ENCODE peak calls at places on chromosomes 13 and 19, in seven cellular contexts. B, Q, X, E, R, A and W are unnamed samples.

GRCh38 chr19:12913011-12913561 is 6.0 kb downstream of the SYCE2 start:
- DNase-seq in B (peak; percentile 85), Q (no peak), X (peak; percentile 89), E (peak; percentile 90), R (peak; percentile 65), A (peak; percentile 6), W (no peak)

GRCh38 chr13:65656740-65657329 is 1573.3 kb downstream of the PCDH9 start:
- DNase-seq in B (no peak), Q (no peak), X (no peak), E (no peak), R (no peak), A (peak; percentile 25), W (no peak)

GRCh38 chr13:84843368-84843767 is 955.9 kb downstream of the SLITRK6 start:
- DNase-seq in B (no peak), Q (no peak), X (no peak), E (no peak), R (no peak), A (no peak), W (no peak)

GRCh38 chr19:21398851-21399250 is 1.9 kb downstream of the ZNF493 start:
- DNase-seq in B (no peak), Q (no peak), X (no peak), E (no peak), R (no peak), A (no peak), W (no peak)

GRCh38 chr13:77325371-77325941 is 1.4 kb downstream of the MYCBP2 start:
- DNase-seq in B (no peak), Q (no peak), X (no peak), E (no peak), R (no peak), A (peak; percentile 43), W (no peak)

GRCh38 chr19:6891761-6892385 is 4.5 kb downstream of the ADGRE1 start:
- DNase-seq in B (no peak), Q (no peak), X (no peak), E (no peak), R (no peak), A (no peak), W (no peak)

GRCh38 chr19:1478934-1479707 is at the start of gene C19orf25:
- DNase-seq in B (peak; percentile 96), Q (peak; percentile 86), X (peak; percentile 99), E (peak; percentile 95), R (peak; percentile 94), A (peak; percentile 93), W (peak; percentile 71)

GRCh38 chr13:48741377-48741776 is 87.6 kb downstream of the CYSLTR2 start:
- DNase-seq in B (no peak), Q (no peak), X (no peak), E (no peak), R (no peak), A (peak; percentile 66), W (no peak)

GRCh38 chr19:18300930-18301717 is 19.7 kb upstream of the JUND start:
- DNase-seq in B (peak; percentile 92), Q (no peak), X (peak; percentile 97), E (no peak), R (peak; percentile 86), A (peak; percentile 80), W (no peak)

GRCh38 chr13:30038884-30039283 is 188.5 kb upstream of the UBL3 start:
- DNase-seq in B (no peak), Q (no peak), X (no peak), E (no peak), R (no peak), A (no peak), W (no peak)

GRCh38 chr13:98199480-98199879 is 22.4 kb upstream of the RNF113B start:
- DNase-seq in B (no peak), Q (no peak), X (no peak), E (no peak), R (no peak), A (peak; percentile 80), W (no peak)

GRCh38 chr19:7970716-7971448 is 27.4 kb upstream of the TIMM44 start:
- DNase-seq in B (no peak), Q (peak; percentile 81), X (no peak), E (no peak), R (no peak), A (peak; percentile 60), W (no peak)

GRCh38 chr13:48555441-48555840 is 22.6 kb upstream of the RCBTB2 start:
- DNase-seq in B (no peak), Q (no peak), X (no peak), E (no peak), R (no peak), A (no peak), W (no peak)

GRCh38 chr13:109818891-109819290 is 32.5 kb upstream of the IRS2 start:
- DNase-seq in B (no peak), Q (no peak), X (no peak), E (no peak), R (no peak), A (no peak), W (no peak)

GRCh38 chr19:295687-296370 is 4.6 kb upstream of the PLPP2 start:
- DNase-seq in B (no peak), Q (no peak), X (peak; percentile 66), E (peak; percentile 44), R (no peak), A (no peak), W (no peak)

GRCh38 chr13:23480324-23480723 is 46.8 kb upstream of the SACS start:
- DNase-seq in B (no peak), Q (no peak), X (no peak), E (no peak), R (no peak), A (no peak), W (no peak)

GRCh38 chr13:99796175-99796819 is 175.3 kb downstream of the ZIC5 start:
- DNase-seq in B (no peak), Q (peak; percentile 66), X (no peak), E (no peak), R (no peak), A (peak; percentile 36), W (no peak)

GRCh38 chr19:47369923-47370625 is 21.0 kb downstream of the DHX34 start:
- DNase-seq in B (no peak), Q (no peak), X (no peak), E (no peak), R (no peak), A (peak; percentile 65), W (no peak)

GRCh38 chr19:33796164-33797100 is at the start of gene KCTD15:
- DNase-seq in B (peak; percentile 58), Q (no peak), X (peak; percentile 84), E (no peak), R (no peak), A (peak; percentile 73), W (no peak)

GRCh38 chr19:14053500-14053899 is 8.4 kb downstream of the PALM3 start:
- DNase-seq in B (no peak), Q (no peak), X (no peak), E (no peak), R (no peak), A (no peak), W (no peak)

GRCh38 chr19:8505680-8506401 is 3.4 kb upstream of the PRAM1 start:
- DNase-seq in B (peak; percentile 83), Q (peak; percentile 67), X (peak; percentile 93), E (peak; percentile 81), R (peak; percentile 72), A (peak; percentile 72), W (no peak)

GRCh38 chr13:112160558-112160957 is 93.6 kb downstream of the SOX1 start:
- DNase-seq in B (no peak), Q (no peak), X (peak; percentile 34), E (peak; percentile 9), R (no peak), A (no peak), W (no peak)

GRCh38 chr19:13865578-13866462 is 11.1 kb upstream of the NANOS3 start:
- DNase-seq in B (peak; percentile 45), Q (no peak), X (no peak), E (no peak), R (no peak), A (no peak), W (no peak)

GRCh38 chr13:79593611-79594275 is 112.8 kb downstream of the NDFIP2 start:
- DNase-seq in B (no peak), Q (no peak), X (no peak), E (no peak), R (no peak), A (no peak), W (no peak)
- H3K27ac ChIP-seq in B (no peak overlapping the region), Q (no peak overlapping the region), X (no peak overlapping the region), E (no peak overlapping the region), R (no peak overlapping the region), A (no peak overlapping the region), W (no peak overlapping the region)

GRCh38 chr19:39941615-39942507 is 7.4 kb upstream of the FCGBP start:
- DNase-seq in B (no peak), Q (no peak), X (no peak), E (no peak), R (peak; percentile 33), A (peak; percentile 12), W (no peak)
- H3K4me3 ChIP-seq in B (peak overlapping the region; percentile 18), Q (no peak overlapping the region), X (no peak overlapping the region), E (no peak overlapping the region), R (no peak overlapping the region), A (no peak overlapping the region), W (no peak overlapping the region)

GRCh38 chr19:48770223-48770622 is 14.9 kb downstream of the FGF21 start:
- DNase-seq in B (no peak), Q (no peak), X (no peak), E (no peak), R (no peak), A (no peak), W (no peak)
- H3K27ac ChIP-seq in B (no peak overlapping the region), Q (no peak overlapping the region), X (no peak overlapping the region), E (no peak overlapping the region), R (no peak overlapping the region), A (peak overlapping the region; percentile 57), W (no peak overlapping the region)

GRCh38 chr19:5291588-5292193 is 48.9 kb downstream of the PTPRS start:
- DNase-seq in B (no peak), Q (no peak), X (no peak), E (no peak), R (no peak), A (no peak), W (no peak)
- H3K4me3 ChIP-seq in B (peak overlapping the region; percentile 66), Q (no peak overlapping the region), X (no peak overlapping the region), E (peak overlapping the region; percentile 86), R (peak overlapping the region; percentile 89), A (no peak overlapping the region), W (peak overlapping the region; percentile 62)

DNA sequence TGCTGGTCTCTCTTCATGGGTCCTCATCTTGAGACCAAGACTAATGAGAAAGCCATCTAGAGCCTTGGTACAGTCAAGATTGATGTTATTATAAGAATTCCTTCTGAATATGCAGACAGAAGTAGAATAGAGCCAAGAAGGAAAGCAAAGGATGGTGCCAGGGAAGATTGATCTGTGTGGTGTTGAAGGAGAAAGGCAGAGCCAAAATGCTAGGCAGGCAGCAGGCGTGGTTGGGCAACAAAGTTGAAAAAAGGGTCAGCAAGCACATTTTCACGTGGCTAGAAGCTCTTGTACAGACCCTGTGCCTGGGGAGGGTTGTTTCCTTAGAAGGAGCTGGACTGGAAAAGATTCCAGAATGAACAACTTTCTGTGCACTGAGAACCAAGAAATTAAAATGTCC is 319.7 kb upstream of the ARGLU1 start:
- DNase-seq in B (no peak), Q (no peak), X (no peak), E (no peak), R (no peak), A (no peak), W (no peak)
- H3K27ac ChIP-seq in B (no peak overlapping the region), Q (no peak overlapping the region), X (no peak overlapping the region), E (no peak overlapping the region), R (no peak overlapping the region), A (no peak overlapping the region), W (no peak overlapping the region)